ENCODE peak calls at places on chromosomes 16 and 17, in ten cellular contexts. L, Y, X, B, N, J, O, V, D and H are unnamed samples.
A peak's percentile ranks its signal among the peaks of the same experiment; 100 is the strongest.

GRCh38 chr16:48846277-48846676 is 236.3 kb upstream of the N4BP1 start:
- DNase-seq in D (no peak), X (no peak), B (no peak), L (no peak), Y (no peak), N (no peak), V (no peak), O (no peak), J (no peak), H (no peak)

GRCh38 chr17:15447928-15448579 is 19.4 kb downstream of the CDRT4 start:
- DNase-seq in L (no peak), Y (no peak), D (no peak), V (no peak), X (no peak), J (no peak), N (no peak), B (no peak), O (peak; percentile 33), H (peak; percentile 80)

GRCh38 chr17:2054262-2054739 is 602 bp upstream of the HIC1 start:
- DNase-seq in V (no peak), L (no peak), Y (peak; percentile 80), N (no peak), X (no peak), D (no peak), B (no peak), J (peak; percentile 66), O (peak; percentile 68), H (no peak)

GRCh38 chr17:12964840-12965239 is 53.0 kb downstream of the ELAC2 start:
- DNase-seq in V (no peak), X (no peak), B (no peak), O (no peak), J (no peak), D (no peak), L (no peak), Y (no peak), N (no peak), H (no peak)

GRCh38 chr16:89274561-89275283 is 57.2 kb downstream of the ZNF778 start:
- DNase-seq in D (no peak), N (no peak), J (no peak), O (no peak), Y (no peak), X (no peak), V (no peak), L (no peak), B (no peak), H (peak; percentile 42)

GRCh38 chr16:26987631-26988030 is 79.1 kb upstream of the C16orf82 start:
- DNase-seq in J (no peak), V (no peak), Y (no peak), D (no peak), L (no peak), B (no peak), N (no peak), X (peak; percentile 24), O (peak; percentile 4), H (peak; percentile 71)

GRCh38 chr17:64005734-64006167 is 7.6 kb downstream of the PRR29 start:
- DNase-seq in X (no peak), Y (peak; percentile 36), N (no peak), J (peak; percentile 3), V (no peak), O (peak; percentile 43), D (no peak), B (no peak), L (peak; percentile 67), H (peak; percentile 57)

GRCh38 chr16:15518412-15519351 is 84.3 kb downstream of the BMERB1 start:
- DNase-seq in L (no peak), Y (no peak), O (peak; percentile 63), N (no peak), B (no peak), V (no peak), J (no peak), X (no peak), D (no peak), H (no peak)

GRCh38 chr16:85399583-85400284 is 213.4 kb upstream of the GSE1 start:
- DNase-seq in V (no peak), J (no peak), X (no peak), O (peak; percentile 63), B (no peak), D (no peak), N (no peak), Y (no peak), L (no peak), H (no peak)

GRCh38 chr17:50265212-50265611 is 9.1 kb upstream of the TMEM92 start:
- DNase-seq in X (no peak), J (no peak), N (no peak), B (no peak), O (no peak), V (no peak), Y (peak; percentile 43), D (no peak), L (peak; percentile 43), H (peak; percentile 53)

GRCh38 chr17:40553694-40554534 is 11.4 kb downstream of the CCR7 start:
- DNase-seq in L (no peak), Y (peak; percentile 71), D (peak; percentile 89), O (no peak), N (no peak), B (no peak), X (no peak), V (no peak), J (no peak), H (peak; percentile 73)

GRCh38 chr16:52095466-52095865 is 451.5 kb downstream of the TOX3 start:
- DNase-seq in O (peak; percentile 70), D (no peak), Y (no peak), B (no peak), J (peak; percentile 57), V (no peak), X (no peak), N (no peak), L (peak; percentile 4), H (no peak)

GRCh38 chr17:43665387-43666101 is 3.8 kb upstream of the MEOX1 start:
- DNase-seq in X (no peak), N (no peak), O (peak; percentile 92), J (no peak), Y (no peak), B (no peak), L (no peak), D (no peak), V (no peak), H (peak; percentile 82)

GRCh38 chr16:81142864-81143263 is 46.7 kb upstream of the GCSH start:
- DNase-seq in N (no peak), X (no peak), L (peak; percentile 53), D (no peak), Y (no peak), V (no peak), O (no peak), J (no peak), B (no peak), H (no peak)